ENCODE peak calls at places on chromosomes 5 and 9, in four cellular contexts. R is lower lobe of right lung, Q is ovary, P is lung. A is an unnamed sample. For H3K27me3, the result is how much of the 10 kb centered on the place peaks cover.

GRCh38 chr5:1800470-1801060 is 642 bp upstream of the NDUFS6 start:
- DNase-seq in P (no peak), R (no peak), Q (no peak), A (no peak)

GRCh38 chr9:19174127-19174921 is 47.0 kb upstream of the PLIN2 start:
- DNase-seq in P (peak), R (no peak), Q (peak), A (peak)

GRCh38 chr9:18673179-18673578 is 199.2 kb downstream of the ADAMTSL1 start:
- DNase-seq in P (no peak), R (no peak), Q (no peak), A (no peak)

GRCh38 chr9:100111235-100111634 is 12.2 kb downstream of the INVS start:
- DNase-seq in Q (peak), R (peak), P (peak), A (peak)

GRCh38 chr9:8779478-8779877 is 979.9 kb upstream of the DMAC1 start:
- DNase-seq in P (no peak), R (no peak), Q (no peak), A (no peak)

GRCh38 chr5:126003309-126003708 is 419.9 kb upstream of the GRAMD2B start:
- DNase-seq in R (no peak), P (no peak), Q (peak), A (peak)

GRCh38 chr5:126624534-126624933 is 23.8 kb downstream of the PHAX start:
- DNase-seq in P (no peak), R (no peak), Q (no peak), A (peak)

GRCh38 chr5:34905564-34905963 is 9.7 kb downstream of the RAD1 start:
- DNase-seq in Q (no peak), P (no peak), R (no peak), A (no peak)

GRCh38 chr9:37998881-37999311 is 70.1 kb downstream of the SHB start:
- DNase-seq in Q (no peak), P (no peak), R (peak), A (no peak)

GRCh38 chr5:856531-857425 is 6.0 kb upstream of the ZDHHC11 start:
- DNase-seq in Q (peak), R (peak), P (no peak), A (no peak)

GRCh38 chr5:135476615-135477493 is 24.7 kb upstream of the TIFAB start:
- DNase-seq in R (no peak), Q (no peak), P (no peak), A (no peak)

GRCh38 chr5:135481908-135482307 is 29.8 kb upstream of the TIFAB start:
- DNase-seq in Q (no peak), P (no peak), R (no peak), A (no peak)

GRCh38 chr5:135481387-135481786 is 29.2 kb upstream of the TIFAB start:
- DNase-seq in P (no peak), R (no peak), Q (no peak), A (no peak)

GRCh38 chr5:135477594-135477993 is 25.4 kb upstream of the TIFAB start:
- DNase-seq in R (no peak), Q (no peak), P (no peak), A (no peak)

DNA sequence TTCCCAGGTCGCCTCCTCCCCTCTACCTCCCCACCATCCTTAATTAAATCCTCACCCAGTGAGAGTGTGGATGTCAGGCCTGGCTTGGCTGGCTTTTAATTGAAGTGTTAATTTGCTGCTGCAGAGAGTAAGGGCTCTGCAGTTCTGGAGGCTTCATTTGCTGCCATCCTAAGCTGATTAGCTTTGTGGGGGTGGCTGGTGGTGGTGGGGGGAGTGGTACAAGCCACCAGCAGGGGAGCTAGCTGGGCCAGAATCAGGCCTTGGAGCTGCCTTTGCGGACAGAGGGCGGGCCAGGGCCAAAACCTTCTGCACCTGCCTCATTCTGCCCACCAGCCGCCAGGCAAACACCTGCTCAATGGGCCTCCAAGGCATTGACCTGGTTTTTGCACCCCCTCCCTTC is 26.8 kb upstream of the TIFAB start:
- DNase-seq in Q (no peak), P (no peak), R (no peak), A (no peak)
- H3K27me3 ChIP-seq in Q (under half), P (under half), R (half or more), A (under half)

GRCh38 chr9:132350861-132351315 is 3.9 kb downstream of the SETX start:
- DNase-seq in R (no peak), P (no peak), Q (no peak), A (no peak)

GRCh38 chr9:132354645-132355355 is at the start of gene SETX:
- DNase-seq in Q (peak), P (peak), R (peak), A (peak)

GRCh38 chr9:132348676-132349075 is 6.1 kb downstream of the SETX start:
- DNase-seq in R (no peak), Q (no peak), P (no peak), A (no peak)

GRCh38 chr9:132356276-132356924 is 1.6 kb upstream of the SETX start:
- DNase-seq in P (no peak), R (no peak), Q (peak), A (no peak)

GRCh38 chr9:132351404-132352050 is 3.3 kb downstream of the SETX start:
- DNase-seq in P (no peak), R (no peak), Q (no peak), A (no peak)
- H3K4me3 ChIP-seq in P (no peak), R (peak), Q (no peak), A (no peak)

GRCh38 chr9:40935336-40935735 is 193.1 kb downstream of the FOXD4L6 start:
- DNase-seq in R (no peak), P (no peak), Q (no peak), A (no peak)
- H3K27me3 ChIP-seq in R (under half), P (under half), Q (under half), A (under half)

GRCh38 chr5:169301386-169301930 is 519 bp upstream of the SLIT3 start:
- DNase-seq in P (no peak), Q (peak), R (no peak), A (peak)
- H3K4me3 ChIP-seq in P (no peak), Q (peak), R (peak), A (peak)

GRCh38 chr9:130243015-130243881 is 22.3 kb upstream of the HMCN2 start:
- DNase-seq in Q (peak), P (peak), R (peak), A (peak)

GRCh38 chr9:130244548-130245165 is 20.9 kb upstream of the HMCN2 start:
- DNase-seq in R (no peak), P (no peak), Q (no peak), A (no peak)

GRCh38 chr9:130246126-130246525 is 19.4 kb upstream of the HMCN2 start:
- DNase-seq in R (no peak), P (no peak), Q (no peak), A (no peak)

GRCh38 chr9:130243882-130244170 is 21.7 kb upstream of the HMCN2 start:
- DNase-seq in R (no peak), P (no peak), Q (no peak), A (no peak)

DNA sequence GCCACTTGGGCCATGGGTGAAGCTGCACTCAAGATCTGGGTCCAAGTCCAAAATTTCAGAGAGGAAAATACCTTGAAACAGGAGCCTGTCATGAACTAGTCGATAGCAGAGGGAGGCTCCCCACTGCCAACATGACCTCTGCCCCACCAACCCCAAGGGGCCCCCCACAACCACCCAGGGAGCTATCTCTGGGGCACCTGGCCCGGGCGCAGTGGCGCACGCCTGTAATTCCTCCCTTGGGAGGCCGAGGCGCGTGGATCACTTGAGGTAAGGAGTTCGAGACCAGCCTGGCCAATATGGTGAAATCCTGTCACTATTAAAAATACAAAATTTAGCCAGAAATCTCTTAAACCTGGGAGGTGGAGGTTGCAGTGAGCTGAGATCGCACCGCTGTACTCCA is 20.1 kb upstream of the HMCN2 start:
- DNase-seq in R (no peak), Q (no peak), P (no peak), A (no peak)
- H3K27me3 ChIP-seq in R (under half), Q (under half), P (under half), A (under half)

GRCh38 chr5:141507387-141508091 is 18.7 kb downstream of the PCDHGC5 start:
- DNase-seq in R (no peak), P (no peak), Q (no peak), A (peak)

GRCh38 chr5:141510850-141511718 is 22.2 kb downstream of the PCDHGC5 start:
- DNase-seq in P (no peak), R (no peak), Q (no peak), A (no peak)

GRCh38 chr5:141508440-141508807 is 19.5 kb downstream of the PCDHGC5 start:
- DNase-seq in P (no peak), Q (no peak), R (no peak), A (no peak)

GRCh38 chr5:141510160-141510559 is 21.3 kb downstream of the PCDHGC5 start:
- DNase-seq in R (no peak), Q (no peak), P (no peak), A (no peak)

DNA sequence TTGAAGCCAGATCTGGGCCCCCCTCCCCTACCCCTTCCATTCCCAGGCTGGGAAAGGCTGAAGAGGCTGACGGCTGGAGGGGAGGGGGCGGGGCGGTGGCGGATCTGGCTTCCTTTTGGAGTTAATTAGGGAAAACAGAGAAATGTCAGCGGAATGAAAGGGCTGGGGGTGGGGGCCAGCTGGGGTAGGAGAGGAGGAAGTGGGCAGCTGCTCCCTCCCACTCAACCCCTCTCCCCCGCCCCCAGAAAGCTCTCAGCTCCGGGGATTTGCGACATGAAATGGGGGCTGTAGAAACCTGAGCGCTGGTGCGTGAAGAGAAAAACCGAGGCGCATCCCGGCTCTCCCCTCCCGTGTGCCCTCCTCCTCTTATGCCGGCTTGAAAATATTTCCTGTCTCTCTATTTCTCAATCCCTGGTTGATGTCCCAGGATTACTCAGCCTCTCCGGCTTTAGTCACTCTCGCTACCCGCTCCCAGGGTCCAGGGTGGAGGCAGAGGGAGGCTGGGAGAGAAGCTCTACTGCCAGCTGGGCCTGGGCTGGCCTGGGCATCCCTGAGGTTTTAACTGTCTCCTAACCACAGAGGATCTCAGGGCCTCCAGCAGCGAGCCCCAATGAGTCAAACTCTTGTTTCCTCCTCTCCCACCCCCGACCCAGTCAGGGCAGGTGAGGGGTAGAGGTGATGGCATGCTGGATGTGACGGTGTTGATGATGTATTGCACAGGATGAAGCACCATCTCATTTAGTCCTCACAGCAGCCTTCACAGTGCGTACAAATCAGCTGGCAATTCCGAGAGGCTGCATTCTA is 20.1 kb downstream of the PCDHGC5 start:
- DNase-seq in Q (peak), P (peak), R (no peak), A (peak)
- H3K4me3 ChIP-seq in Q (peak), P (no peak), R (peak), A (peak)

A was measured in MG63.